ENCODE peak calls at places on chromosome 6, in six cellular contexts. K is thyroid gland, H is WTC11, N is MM.1S, D is tibial artery, O is tibial nerve. A is an unnamed sample.

GRCh38 chr6:133114973-133115372 is 126.2 kb upstream of the EYA4 start:
- DNase-seq in O (no peak), D (no peak), H (no peak), N (no peak), K (no peak), A (no peak)

GRCh38 chr6:96520039-96520850 is 1.4 kb upstream of the UFL1 start:
- DNase-seq in D (no peak), K (no peak), H (peak), N (no peak), O (no peak), A (no peak)

GRCh38 chr6:87968435-87969278 is 79.0 kb upstream of the SPACA1 start:
- DNase-seq in N (peak), O (no peak), D (no peak), K (peak), H (peak), A (peak)

GRCh38 chr6:132167966-132168365 is 216.8 kb upstream of the CCN2 start:
- DNase-seq in O (no peak), D (no peak), K (no peak), H (no peak), N (no peak), A (no peak)

GRCh38 chr6:144528605-144529425 is 243.7 kb downstream of the UTRN start:
- DNase-seq in N (no peak), D (no peak), K (no peak), O (no peak), H (peak), A (no peak)

GRCh38 chr6:100719883-100720682 is 161.0 kb downstream of the ASCC3 start:
- DNase-seq in D (no peak), N (peak), K (no peak), H (no peak), O (no peak), A (no peak)

GRCh38 chr6:97440590-97441176 is 157.7 kb upstream of the MMS22L start:
- DNase-seq in N (peak), H (peak), D (no peak), K (no peak), O (no peak), A (peak)

GRCh38 chr6:4610256-4610655 is 165.9 kb upstream of the CDYL start:
- DNase-seq in O (no peak), K (peak), N (no peak), D (peak), H (no peak), A (no peak)

GRCh38 chr6:89711801-89712200 is 73.3 kb upstream of the LYRM2 start:
- DNase-seq in N (no peak), K (no peak), O (no peak), H (no peak), D (no peak), A (no peak)

GRCh38 chr6:10976571-10976970 is 67.5 kb downstream of the ELOVL2 start:
- DNase-seq in H (no peak), D (no peak), O (no peak), N (no peak), K (no peak), A (no peak)

GRCh38 chr6:41371992-41372525 is 36.7 kb downstream of the NCR2 start:
- DNase-seq in H (peak), K (peak), N (no peak), D (no peak), O (no peak), A (no peak)

GRCh38 chr6:9933674-9934073 is 481.2 kb downstream of the TFAP2A start:
- DNase-seq in D (no peak), O (no peak), N (no peak), H (no peak), K (no peak), A (no peak)

GRCh38 chr6:96716221-96716620 is 121.1 kb downstream of the GPR63 start:
- DNase-seq in K (no peak), D (no peak), O (no peak), H (no peak), N (no peak), A (no peak)

GRCh38 chr6:18424201-18424600 is 37.1 kb downstream of the RNF144B start:
- DNase-seq in H (no peak), K (peak), N (no peak), D (no peak), O (no peak), A (no peak)

GRCh38 chr6:84583784-84584183 is 180.6 kb downstream of the TBX18 start:
- DNase-seq in N (no peak), D (no peak), O (no peak), H (no peak), K (no peak), A (no peak)

GRCh38 chr6:108989700-108990099 is 104.9 kb downstream of the SESN1 start:
- DNase-seq in K (no peak), D (no peak), H (no peak), O (no peak), N (no peak), A (no peak)

GRCh38 chr6:106608080-106608668 is 21.1 kb downstream of the RTN4IP1 start:
- DNase-seq in D (no peak), N (peak), H (no peak), K (no peak), O (no peak), A (peak)

GRCh38 chr6:25041676-25042598 is 106.2 kb upstream of the RIPOR2 start:
- DNase-seq in O (no peak), H (no peak), D (no peak), N (no peak), K (no peak), A (no peak)

GRCh38 chr6:19860235-19860877 is 23.2 kb downstream of the ID4 start:
- DNase-seq in O (no peak), H (no peak), K (peak), N (no peak), D (no peak), A (no peak)

DNA sequence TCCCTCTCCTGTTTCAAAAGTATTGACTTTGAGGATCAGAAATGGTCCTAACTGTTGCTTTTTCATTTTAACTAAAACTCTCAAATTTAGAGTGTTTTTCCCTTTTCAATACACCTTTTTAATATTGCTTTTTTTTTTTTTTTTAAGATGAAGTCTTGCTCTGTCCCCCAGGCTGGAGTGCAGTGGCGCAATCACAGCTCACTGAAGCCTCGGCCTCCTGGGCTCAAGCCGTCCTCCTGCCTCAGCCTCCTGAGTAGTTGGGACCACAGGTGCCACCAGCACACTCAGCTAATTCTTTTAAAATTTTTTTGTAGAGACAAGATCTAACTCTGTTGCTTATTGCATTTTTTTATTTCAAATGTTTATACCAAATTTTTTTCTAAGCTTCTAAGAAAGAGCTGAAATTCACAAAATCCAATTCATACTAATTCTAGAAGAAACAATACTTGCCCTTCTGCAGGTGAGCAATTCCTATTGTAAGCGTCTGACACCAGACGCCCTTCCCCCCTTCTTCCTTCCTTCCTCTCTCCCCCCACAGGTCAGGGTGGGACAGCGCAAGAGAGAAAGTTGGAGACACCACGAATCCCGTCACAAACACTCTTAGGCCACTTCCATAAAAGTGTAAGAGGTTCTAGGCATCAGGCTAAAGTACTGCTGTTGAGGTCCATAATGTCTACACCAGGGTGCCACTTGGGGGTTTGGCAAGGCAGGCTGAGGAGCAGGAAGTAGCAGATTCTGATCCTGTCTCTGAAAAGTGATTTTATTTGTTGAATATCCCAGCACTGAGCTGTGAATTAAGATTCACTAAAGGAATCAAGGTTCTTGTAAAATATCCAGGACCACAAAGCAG is 12.8 kb downstream of the DLL1 start:
- DNase-seq in K (no peak), D (no peak), O (no peak), N (no peak), H (no peak), A (no peak)
- TF ChIP-seq CTCF in K (no peak), D (no peak), O (no peak), N (no peak), H (no peak), A (no peak)

DNA sequence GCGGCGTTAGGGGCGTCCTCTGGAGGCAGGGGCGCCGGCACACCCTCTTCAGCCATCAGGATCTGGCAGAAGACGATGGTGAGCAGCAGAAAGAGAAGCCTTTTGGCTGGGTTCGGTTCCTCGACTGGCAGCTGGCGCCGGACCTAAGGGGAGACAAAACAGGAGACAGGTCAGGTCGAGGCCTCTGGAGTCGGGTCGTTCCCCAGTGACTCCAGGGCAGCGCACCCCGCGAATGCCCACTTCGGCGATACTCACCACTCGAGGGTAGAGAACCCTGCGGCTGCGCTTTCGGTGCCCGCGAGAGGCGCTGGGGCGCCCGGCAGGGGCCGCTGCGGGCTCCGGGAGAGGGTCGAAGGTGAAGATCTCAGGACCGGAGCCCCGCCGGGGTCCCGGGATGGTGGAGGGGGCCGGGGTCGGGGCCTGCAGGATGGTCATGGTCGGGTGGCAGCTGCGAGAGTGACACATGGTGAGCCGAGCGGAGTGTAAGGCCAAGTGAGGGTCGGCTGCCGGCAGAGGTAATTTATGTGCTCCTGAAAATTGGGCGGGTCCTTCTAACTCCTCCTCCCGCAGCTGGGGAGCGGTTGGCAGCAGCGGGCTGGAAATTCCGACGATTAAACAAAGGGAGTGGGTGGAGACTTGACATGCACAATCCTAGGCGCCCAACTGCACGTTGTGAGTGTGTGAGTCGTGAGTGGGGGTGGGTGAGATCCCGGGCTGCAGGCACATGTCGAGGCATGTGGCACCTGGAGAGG is at the start of gene IER3:
- DNase-seq in H (peak), O (peak), K (peak), N (peak), D (peak), A (peak)
- TF ChIP-seq CTCF in H (peak), O (peak), K (peak), N (peak), D (peak), A (peak)

GRCh38 chr6:119966484-119966883 is 616.9 kb upstream of the MAN1A1 start:
- DNase-seq in K (no peak), O (no peak), N (no peak), H (peak), D (no peak), A (no peak)
- TF ChIP-seq CTCF in K (no peak), O (no peak), N (peak), H (peak), D (no peak), A (no peak)

DNA sequence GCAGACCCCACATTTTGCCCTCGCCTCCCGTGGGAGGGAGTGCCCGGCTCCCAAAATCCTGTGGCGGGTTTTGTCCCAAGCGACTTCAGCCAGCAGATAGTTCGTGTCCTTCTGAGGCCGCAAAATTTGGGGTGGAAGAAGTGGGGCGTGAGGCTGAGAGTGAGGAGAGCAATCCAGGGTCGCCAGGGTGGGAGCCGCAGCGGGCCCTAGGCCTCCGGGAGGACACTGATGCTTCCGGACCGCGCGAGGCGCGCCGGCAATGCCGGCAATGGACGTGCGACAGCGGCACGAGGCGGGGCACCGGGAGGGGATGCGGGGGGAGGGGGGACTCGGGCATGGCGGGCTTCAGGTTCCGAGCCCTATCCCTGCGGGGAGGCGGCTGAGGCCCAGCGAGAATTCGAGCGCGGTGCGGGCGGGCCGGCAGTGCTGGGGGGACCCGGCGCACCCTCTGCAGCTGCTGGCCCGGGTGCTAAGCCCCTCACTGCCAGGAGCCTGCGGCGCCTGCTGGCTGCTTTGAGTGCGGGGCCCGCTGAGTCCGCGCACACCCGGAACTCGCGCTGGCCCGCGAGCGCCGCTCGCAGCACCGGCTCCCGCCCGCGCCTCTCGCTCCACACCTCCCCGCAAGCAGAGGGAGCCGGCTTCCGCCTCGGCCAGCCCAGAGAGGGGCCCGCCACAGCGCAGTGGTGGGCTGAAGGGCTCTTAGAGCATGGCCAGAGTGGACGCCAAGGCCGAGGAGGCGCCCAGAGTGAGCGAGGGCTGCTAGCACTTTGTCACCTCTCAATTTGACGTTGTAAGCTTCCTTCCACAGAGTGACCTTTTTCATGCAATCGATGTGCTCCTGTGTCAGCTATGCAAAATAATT is 143.8 kb downstream of the LPA start:
- DNase-seq in N (peak), O (peak), K (peak), H (peak), D (peak), A (peak)
- TF ChIP-seq CTCF in N (no peak), O (peak), K (no peak), H (no peak), D (no peak), A (peak)

DNA sequence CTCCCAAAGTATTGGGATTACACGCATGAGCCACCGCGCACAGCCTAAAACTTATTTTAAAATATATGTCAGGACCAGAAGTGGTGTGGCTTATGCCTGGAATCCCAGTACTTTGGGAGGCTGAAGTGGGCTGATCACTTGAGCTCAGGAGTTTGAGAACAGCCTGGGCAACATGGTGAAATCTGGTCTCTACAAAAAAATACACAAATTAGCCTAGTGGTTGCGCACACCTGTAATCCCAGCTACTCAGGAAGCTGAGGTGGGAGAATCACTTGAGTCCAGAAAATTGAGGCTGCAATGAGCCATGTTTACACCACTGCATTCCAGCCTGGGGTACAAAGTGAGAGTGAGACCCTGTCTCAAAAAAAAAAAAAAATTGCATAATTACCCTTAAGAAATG is 13.7 kb downstream of the PXT1 start:
- DNase-seq in O (no peak), N (no peak), K (no peak), D (no peak), H (no peak), A (no peak)
- TF ChIP-seq CTCF in O (no peak), N (no peak), K (no peak), D (no peak), H (peak), A (no peak)

DNA sequence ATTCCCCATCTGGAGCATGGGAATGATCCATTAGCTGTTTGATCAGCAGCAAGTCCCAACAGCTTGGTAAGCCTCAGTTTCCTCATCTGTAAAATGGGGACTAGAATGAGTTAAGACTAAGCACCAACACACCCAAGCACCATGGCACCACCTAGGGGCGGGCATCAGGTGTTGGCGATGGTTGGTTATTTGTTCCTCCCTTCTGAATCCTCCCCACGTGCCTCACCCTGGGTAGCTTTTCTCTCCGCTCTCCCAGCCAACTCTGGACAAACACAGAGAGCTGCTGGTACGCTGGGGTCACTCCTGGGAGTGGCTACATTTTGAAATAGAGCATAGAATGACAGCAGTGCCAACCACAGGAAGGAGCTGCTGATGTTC is 13.3 kb upstream of the ITPR3 start:
- DNase-seq in K (no peak), H (no peak), O (no peak), N (peak), D (no peak), A (no peak)
- TF ChIP-seq CTCF in K (no peak), H (no peak), O (peak), N (peak), D (no peak), A (peak)

GRCh38 chr6:42547407-42548329 is 16.2 kb upstream of the UBR2 start:
- DNase-seq in O (peak), N (peak), D (peak), H (peak), K (peak), A (peak)
- TF ChIP-seq CTCF in O (peak), N (peak), D (peak), H (peak), K (peak), A (peak)

DNA sequence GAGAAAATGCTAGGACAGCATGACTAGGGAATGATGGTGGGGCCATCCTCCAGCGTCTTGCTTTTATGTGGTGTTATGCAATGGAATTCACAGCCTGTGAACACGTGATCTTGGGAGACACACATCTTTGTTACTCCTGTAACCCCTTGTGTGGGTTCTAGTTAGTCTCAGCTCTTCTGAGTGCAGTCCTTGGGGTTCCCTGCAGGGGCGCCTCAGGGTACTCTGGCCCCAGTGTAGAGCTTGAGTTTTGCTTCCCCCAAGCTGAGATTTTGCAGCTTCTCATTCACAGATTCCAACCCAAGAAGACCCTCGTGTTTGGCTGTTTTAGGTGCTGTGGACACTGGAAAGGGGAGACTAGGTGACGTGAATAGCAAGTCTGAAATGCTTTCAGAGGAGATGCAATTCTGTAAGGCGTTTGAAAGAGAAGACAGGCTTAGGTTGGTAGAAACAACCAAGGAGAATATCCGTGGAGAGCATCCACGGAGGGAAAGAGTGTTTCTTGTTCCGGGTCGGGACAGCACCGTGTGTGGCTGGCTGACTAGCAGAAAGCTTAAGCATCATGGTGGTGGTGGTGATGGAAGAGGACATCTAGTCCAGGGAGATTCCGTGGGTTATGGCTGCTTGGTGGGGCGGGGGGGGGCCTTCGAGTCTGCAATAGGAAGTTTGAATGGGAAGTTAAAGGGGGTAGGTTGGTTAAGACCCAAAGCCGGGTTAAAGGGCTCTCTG is 30.1 kb downstream of the DUSP22 start:
- DNase-seq in K (no peak), H (no peak), O (no peak), N (peak), D (no peak), A (no peak)
- TF ChIP-seq CTCF in K (no peak), H (peak), O (no peak), N (peak), D (no peak), A (no peak)

A was measured in neural crest cell.